ENCODE peak calls at places on chromosomes 6 and 20, in eight cellular contexts. W is ovary, E is mucosa of descending colon, A is breast epithelium, T is neural crest cell, P is type B pancreatic cell, Q is natural killer cell, Y is adrenal gland. L is an unnamed sample.

GRCh38 chr6:168138436-168138835 is 59.4 kb upstream of the FRMD1 start:
- DNase-seq in W (no peak), E (peak; percentile 11), A (no peak), T (no peak), P (no peak), Q (no peak), Y (no peak), L (no peak)

GRCh38 chr20:878511-879307 is 37.4 kb downstream of the ANGPT4 start:
- DNase-seq in W (no peak), E (no peak), A (no peak), T (peak; percentile 64), P (no peak), Q (no peak), Y (no peak), L (no peak)

GRCh38 chr6:34484899-34485298 is 19.0 kb downstream of the PACSIN1 start:
- DNase-seq in W (no peak), E (no peak), A (no peak), T (no peak), P (no peak), Q (peak; percentile 49), Y (no peak), L (no peak)

GRCh38 chr6:69584913-69585729 is 211.7 kb downstream of the LMBRD1 start:
- DNase-seq in W (no peak), E (no peak), A (no peak), T (no peak), P (no peak), Q (no peak), Y (no peak), L (no peak)

GRCh38 chr6:157823001-157823522 is at the start of gene SNX9:
- DNase-seq in W (peak; percentile 70), E (peak; percentile 87), A (peak; percentile 77), T (peak; percentile 62), P (peak; percentile 78), Q (peak; percentile 51), Y (peak; percentile 79), L (peak; percentile 68)

GRCh38 chr6:97668716-97669115 is 385.7 kb upstream of the MMS22L start:
- DNase-seq in W (no peak), E (no peak), A (no peak), T (peak; percentile 18), P (no peak), Q (no peak), Y (no peak), L (no peak)

GRCh38 chr20:37095108-37095608 is 639 bp downstream of the RBL1 start:
- DNase-seq in W (no peak), E (peak; percentile 46), A (no peak), T (no peak), P (no peak), Q (no peak), Y (no peak), L (no peak)

GRCh38 chr6:92047886-92048285 is 1371.5 kb downstream of the EPHA7 start:
- DNase-seq in W (no peak), E (no peak), A (no peak), T (no peak), P (no peak), Q (no peak), Y (no peak), L (no peak)

GRCh38 chr20:20513720-20514119 is 145.8 kb downstream of the INSM1 start:
- DNase-seq in W (no peak), E (no peak), A (no peak), T (no peak), P (no peak), Q (no peak), Y (no peak), L (peak; percentile 74)

GRCh38 chr6:44105146-44105545 is 22.1 kb downstream of the MRPL14 start:
- DNase-seq in W (no peak), E (no peak), A (no peak), T (no peak), P (no peak), Q (no peak), Y (no peak), L (no peak)

GRCh38 chr20:48749437-48749836 is 78.4 kb downstream of the PREX1 start:
- DNase-seq in W (no peak), E (no peak), A (no peak), T (no peak), P (no peak), Q (no peak), Y (no peak), L (no peak)

GRCh38 chr6:84119277-84119676 is 85.7 kb downstream of the MRAP2 start:
- DNase-seq in W (no peak), E (no peak), A (no peak), T (no peak), P (no peak), Q (no peak), Y (no peak), L (no peak)

GRCh38 chr6:154276810-154277577 is 79.6 kb downstream of the IPCEF1 start:
- DNase-seq in W (no peak), E (no peak), A (no peak), T (no peak), P (no peak), Q (no peak), Y (no peak), L (no peak)

GRCh38 chr20:44969320-44969879 is 3.1 kb downstream of the STK4 start:
- DNase-seq in W (no peak), E (no peak), A (no peak), T (no peak), P (no peak), Q (peak; percentile 24), Y (no peak), L (no peak)

GRCh38 chr6:52725133-52725529 is 38.1 kb downstream of the GSTA2 start:
- DNase-seq in W (no peak), E (no peak), A (no peak), T (no peak), P (no peak), Q (no peak), Y (peak; percentile 79), L (no peak)

GRCh38 chr6:136031982-136032381 is 180.5 kb downstream of the PDE7B start:
- DNase-seq in W (no peak), E (no peak), A (no peak), T (no peak), P (no peak), Q (no peak), Y (peak; percentile 33), L (no peak)

GRCh38 chr6:134187154-134187553 is 130.8 kb downstream of the SGK1 start:
- DNase-seq in W (no peak), E (no peak), A (no peak), T (no peak), P (no peak), Q (no peak), Y (no peak), L (no peak)

GRCh38 chr6:134187751-134188150 is 130.2 kb downstream of the SGK1 start:
- DNase-seq in W (no peak), E (no peak), A (no peak), T (no peak), P (no peak), Q (no peak), Y (no peak), L (no peak)

GRCh38 chr6:134185277-134185676 is 132.6 kb downstream of the SGK1 start:
- DNase-seq in W (no peak), E (no peak), A (no peak), T (no peak), P (no peak), Q (no peak), Y (no peak), L (no peak)

GRCh38 chr6:134183844-134184243 is 131.4 kb upstream of the SLC2A12 start:
- DNase-seq in W (no peak), E (no peak), A (no peak), T (no peak), P (no peak), Q (no peak), Y (no peak), L (no peak)

DNA sequence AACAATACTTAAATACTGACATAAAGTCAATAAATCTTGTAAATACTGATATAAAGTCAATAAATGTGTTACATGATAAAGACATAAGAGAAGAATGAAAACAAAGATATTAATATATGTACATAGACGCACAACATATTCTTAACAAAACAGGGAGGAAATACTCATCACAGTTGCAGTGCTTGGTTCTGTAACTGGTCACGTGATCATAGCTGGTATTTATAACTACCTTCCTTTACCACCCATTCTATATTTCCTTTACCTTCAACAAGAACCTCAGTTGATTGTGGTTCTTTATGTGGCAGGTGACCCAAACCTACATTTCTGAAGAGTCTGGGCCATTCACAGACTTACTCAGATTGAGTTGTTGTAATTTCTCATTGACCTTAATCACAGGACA is 131.6 kb downstream of the SGK1 start:
- DNase-seq in W (no peak), E (no peak), A (no peak), T (no peak), P (no peak), Q (no peak), Y (no peak), L (no peak)
- TF ChIP-seq CTCF in W (no peak), E (no peak), A (no peak), T (no peak), P (no peak), Q (no peak), Y (no peak), L (no peak)

DNA sequence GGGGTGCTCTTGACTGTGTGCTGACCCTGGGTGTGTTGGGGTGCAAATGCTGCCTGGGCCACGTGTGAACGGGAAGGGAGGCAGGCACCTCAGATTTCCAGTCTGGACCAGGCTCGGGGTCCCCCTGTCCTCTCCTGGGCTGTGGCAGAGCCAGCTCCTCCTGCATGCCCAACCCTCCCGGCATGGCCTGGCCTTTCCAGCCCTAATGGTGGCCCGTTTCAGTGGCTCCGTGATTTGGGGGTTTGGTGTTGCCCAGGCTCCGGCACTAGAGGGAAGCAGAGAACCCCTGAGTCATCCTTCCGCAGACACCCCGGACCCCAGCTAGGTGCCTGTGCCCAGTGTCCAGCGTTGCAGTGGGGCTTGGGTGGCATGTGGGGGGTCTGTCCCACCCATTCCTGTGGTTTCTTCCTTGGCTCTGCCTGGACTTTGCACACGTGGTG is 9.1 kb downstream of the RBM38 start:
- DNase-seq in W (no peak), E (peak; percentile 32), A (no peak), T (no peak), P (no peak), Q (no peak), Y (no peak), L (no peak)
- TF ChIP-seq CTCF in W (no peak), E (no peak), A (no peak), T (no peak), P (no peak), Q (no peak), Y (no peak), L (peak; percentile 44)

DNA sequence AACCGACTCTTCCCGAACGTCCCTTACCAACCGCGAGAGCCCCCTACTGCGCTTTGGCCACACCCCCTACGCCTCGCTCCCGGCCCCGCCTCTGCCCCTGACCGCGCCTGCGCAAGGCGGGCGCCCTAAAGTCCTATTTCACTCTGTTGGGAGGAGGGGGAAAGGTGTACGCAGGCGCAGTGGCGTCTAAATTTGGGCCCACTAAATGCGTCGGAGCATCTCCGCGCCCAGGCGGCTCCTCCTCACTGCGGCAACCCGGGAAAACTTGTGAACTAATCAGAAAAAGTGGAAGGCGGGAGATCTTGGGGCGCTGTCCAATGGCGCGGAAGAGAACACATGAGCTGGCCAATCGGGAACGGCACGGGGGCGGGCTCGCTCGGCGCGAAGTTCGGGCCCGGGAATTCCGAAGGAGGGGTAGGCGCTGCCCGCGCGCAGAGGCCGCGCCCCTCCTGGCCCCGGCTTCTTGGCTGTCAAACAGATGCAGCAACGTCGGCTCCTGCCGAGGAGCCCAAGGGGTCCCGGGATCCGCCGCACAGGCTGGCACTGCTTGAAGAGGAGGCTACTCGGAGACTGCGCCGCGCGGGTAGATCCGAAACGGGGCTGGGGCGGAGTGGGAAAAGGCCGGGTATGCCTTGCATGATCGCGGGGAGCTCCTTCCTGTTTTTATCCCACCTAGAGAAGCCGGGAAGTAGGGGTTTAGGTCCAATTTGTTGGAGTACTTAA is at the start of gene TCF19:
- DNase-seq in W (peak; percentile 99), E (peak; percentile 99), A (peak; percentile 99), T (peak; percentile 99), P (peak; percentile 98), Q (peak; percentile 94), Y (peak; percentile 99), L (peak; percentile 98)
- TF ChIP-seq CTCF in W (no peak), E (no peak), A (no peak), T (no peak), P (no peak), Q (no peak), Y (no peak), L (no peak)

GRCh38 chr20:5222919-5223634 is 93.7 kb downstream of the PROKR2 start:
- DNase-seq in W (peak; percentile 21), E (peak; percentile 58), A (no peak), T (peak; percentile 49), P (no peak), Q (peak; percentile 21), Y (peak; percentile 71), L (peak; percentile 38)
- TF ChIP-seq CTCF in W (peak; percentile 33), E (peak; percentile 70), A (peak; percentile 50), T (peak; percentile 91), P (peak; percentile 95), Q (peak; percentile 83), Y (peak; percentile 81), L (peak; percentile 69)

L was measured in gastrocnemius medialis.